ENCODE peak calls at places on chromosome 17, in five cellular contexts. P is left cardiac atrium; X is adipocyte; I is HTR-8/SVneo; B is stimulated activated CD8-positive, alpha-beta memory T cell treated with anti-CD3 and anti-CD28 coated beads, Interleukin-7, amount 100 ng/mL, for 48 hours. E is an unnamed sample.

GRCh38 chr17:82927311-82927660 is 87.5 kb upstream of the ZNF750 start:
- DNase-seq in P (no peak), X (no peak), I (no peak), B (no peak), E (no peak)

GRCh38 chr17:40607641-40608040 is 40.0 kb downstream of the SMARCE1 start:
- DNase-seq in P (no peak), X (no peak), I (no peak), B (no peak), E (no peak)

GRCh38 chr17:56779898-56780777 is 53.6 kb downstream of the C17orf67 start:
- DNase-seq in P (peak; percentile 80), X (peak; percentile 89), I (peak; percentile 84), B (peak; percentile 65), E (peak; percentile 67)

GRCh38 chr17:80460286-80460881 is 16.0 kb downstream of the NPTX1 start:
- DNase-seq in P (no peak), X (no peak), I (no peak), B (no peak), E (no peak)

GRCh38 chr17:69525920-69526841 is 111.7 kb downstream of the MAP2K6 start:
- DNase-seq in P (peak; percentile 20), X (peak; percentile 82), I (peak; percentile 63), B (no peak), E (peak; percentile 55)

GRCh38 chr17:67850991-67851631 is 25.8 kb downstream of the BPTF start:
- DNase-seq in P (no peak), X (no peak), I (no peak), B (no peak), E (no peak)

GRCh38 chr17:78929908-78930775 is 5.0 kb upstream of the TIMP2 start:
- DNase-seq in P (no peak), X (no peak), I (no peak), B (no peak), E (no peak)

GRCh38 chr17:42623732-42624596 is 14.5 kb downstream of the TUBG1 start:
- DNase-seq in P (no peak), X (no peak), I (no peak), B (no peak), E (no peak)

GRCh38 chr17:75516619-75517276 is 420 bp downstream of the TSEN54 start:
- DNase-seq in P (peak; percentile 44), X (peak; percentile 62), I (no peak), B (no peak), E (peak; percentile 61)

GRCh38 chr17:48738803-48739526 is 10.4 kb upstream of the HOXB13 start:
- DNase-seq in P (no peak), X (no peak), I (no peak), B (no peak), E (no peak)

GRCh38 chr17:1555618-1556471 is 6.7 kb downstream of the PITPNA start:
- DNase-seq in P (peak; percentile 53), X (no peak), I (no peak), B (no peak), E (no peak)

GRCh38 chr17:75691371-75692290 is 24.5 kb downstream of the SAP30BP start:
- DNase-seq in P (no peak), X (no peak), I (no peak), B (peak; percentile 68), E (no peak)

GRCh38 chr17:75240394-75241142 is 20.8 kb downstream of the GGA3 start:
- DNase-seq in P (no peak), X (peak; percentile 54), I (peak; percentile 41), B (no peak), E (peak; percentile 51)

GRCh38 chr17:82025401-82026107 is 2.4 kb downstream of the LRRC45 start:
- DNase-seq in P (no peak), X (no peak), I (no peak), B (no peak), E (no peak)

GRCh38 chr17:5773942-5774341 is 189.6 kb upstream of the NLRP1 start:
- DNase-seq in P (no peak), X (no peak), I (no peak), B (no peak), E (no peak)

GRCh38 chr17:49949634-49950033 is 19.4 kb upstream of the DLX4 start:
- DNase-seq in P (no peak), X (no peak), I (no peak), B (no peak), E (no peak)

GRCh38 chr17:33682622-33683021 is 389.5 kb upstream of the ASIC2 start:
- DNase-seq in P (no peak), X (no peak), I (no peak), B (no peak), E (no peak)

GRCh38 chr17:27927781-27928180 is 34.6 kb upstream of the LYRM9 start:
- DNase-seq in P (no peak), X (no peak), I (no peak), B (no peak), E (no peak)